ENCODE peak calls at places on chromosomes 11 and 22, in nine cellular contexts. M is tibial nerve; Q is pancreas; O is PC-3; I is fibroblast of lung; A is body of pancreas; B is CD8-positive, alpha-beta T cell; G is mammary epithelial cell; X is ovary. N is an unnamed sample.

GRCh38 chr22:46122511-46122971 is 27.8 kb upstream of the PPARA start:
- DNase-seq in M (peak; percentile 66), O (peak; percentile 69), Q (peak; percentile 93), G (no peak), X (peak; percentile 84), I (peak; percentile 55), B (peak; percentile 39), A (peak; percentile 71), N (peak; percentile 87)

GRCh38 chr11:63923319-63923718 is 6.4 kb upstream of the RCOR2 start:
- DNase-seq in Q (no peak), B (no peak), O (no peak), X (no peak), A (no peak), G (no peak), M (no peak), I (no peak), N (no peak)

GRCh38 chr11:1458340-1459218 is 28.0 kb downstream of the MOB2 start:
- DNase-seq in A (peak; percentile 51), B (no peak), X (peak; percentile 92), I (peak; percentile 80), O (peak; percentile 4), G (no peak), Q (no peak), M (peak; percentile 67), N (peak; percentile 49)

GRCh38 chr22:23033116-23033905 is 37.0 kb upstream of the GNAZ start:
- DNase-seq in O (no peak), G (no peak), X (no peak), I (no peak), M (no peak), B (no peak), A (no peak), Q (no peak), N (no peak)

GRCh38 chr22:20175597-20175900 is 24.7 kb upstream of the CCDC188 start:
- DNase-seq in X (no peak), B (no peak), G (no peak), O (no peak), Q (no peak), I (no peak), M (no peak), A (no peak), N (no peak)

GRCh38 chr11:69292221-69292648 is 1.7 kb upstream of the MYEOV start:
- DNase-seq in A (no peak), Q (peak; percentile 78), M (no peak), O (peak; percentile 47), G (no peak), I (peak; percentile 26), X (no peak), B (peak; percentile 25), N (peak; percentile 67)

GRCh38 chr11:3218483-3219280 is at the start of gene MRGPRG:
- DNase-seq in X (peak; percentile 6), G (no peak), O (no peak), B (no peak), Q (peak; percentile 53), A (no peak), M (no peak), I (no peak), N (no peak)

GRCh38 chr22:36729321-36729720 is 25.8 kb upstream of the CACNG2 start:
- DNase-seq in B (no peak), M (no peak), G (no peak), O (no peak), X (no peak), A (no peak), Q (no peak), I (no peak), N (no peak)

GRCh38 chr11:119339581-119340334 is 925 bp downstream of the C1QTNF5 start:
- DNase-seq in X (peak; percentile 74), A (peak; percentile 69), O (peak; percentile 47), M (no peak), G (no peak), Q (peak; percentile 93), B (no peak), I (peak; percentile 56), N (no peak)

GRCh38 chr11:119337581-119338317 is 2.9 kb downstream of the C1QTNF5 start:
- DNase-seq in B (no peak), Q (no peak), X (no peak), I (peak; percentile 83), G (no peak), O (no peak), A (no peak), M (no peak), N (peak; percentile 56)

GRCh38 chr11:119338318-119338890 is 2.3 kb downstream of the C1QTNF5 start:
- DNase-seq in O (peak; percentile 91), A (peak; percentile 68), I (no peak), Q (no peak), X (peak; percentile 79), M (peak; percentile 52), G (peak; percentile 44), B (peak; percentile 43), N (peak; percentile 60)

GRCh38 chr11:119340335-119341221 is at the start of gene C1QTNF5:
- DNase-seq in A (peak; percentile 78), M (peak; percentile 76), G (no peak), X (peak; percentile 82), Q (no peak), B (no peak), I (peak; percentile 83), O (no peak), N (peak; percentile 42)

DNA sequence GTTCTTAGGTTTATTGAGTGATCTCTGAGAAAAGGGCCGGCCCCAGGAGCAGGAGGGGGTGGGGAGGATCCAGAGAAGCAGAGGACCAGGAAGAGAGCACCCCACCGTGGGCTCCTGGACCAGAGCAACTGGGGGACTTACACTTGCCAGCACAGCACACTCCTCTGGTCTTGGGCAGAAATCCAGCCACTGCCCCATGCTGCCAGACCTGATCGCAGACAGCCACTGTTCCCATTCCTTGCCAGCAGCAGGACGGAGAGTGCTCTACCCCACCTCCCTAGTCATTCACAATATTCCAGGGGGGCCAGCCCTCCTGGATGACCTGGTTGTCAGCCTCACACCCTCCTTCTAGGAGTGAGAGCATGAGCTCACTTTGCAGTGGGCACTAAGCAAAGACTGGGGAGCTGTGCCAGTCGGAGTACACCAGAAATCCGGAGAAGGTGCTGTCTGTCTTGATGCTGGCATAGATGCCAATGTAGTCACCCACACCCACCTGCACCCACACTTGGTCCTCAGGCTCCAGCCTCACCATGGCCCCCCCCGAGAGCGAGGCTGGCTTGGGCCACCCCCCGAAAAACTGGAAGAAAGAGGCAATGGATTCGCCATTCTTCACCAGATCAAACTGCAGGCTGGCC is 1.6 kb downstream of the C1QTNF5 start:
- DNase-seq in I (no peak), X (no peak), M (no peak), O (no peak), G (no peak), A (no peak), B (no peak), Q (no peak), N (no peak)
- H3K4me1 ChIP-seq in I (peaks cover 31% of the 10 kb centered on the region), X (peaks cover 10% of the 10 kb centered on the region), M (peaks cover 49% of the 10 kb centered on the region), O (peaks cover 37% of the 10 kb centered on the region), G (peaks cover 29% of the 10 kb centered on the region), A (peaks cover 52% of the 10 kb centered on the region), B (peaks cover 23% of the 10 kb centered on the region), Q (peaks cover 25% of the 10 kb centered on the region), N (peaks cover 5% of the 10 kb centered on the region)

GRCh38 chr11:100910808-100911207 is 218.8 kb downstream of the PGR start:
- DNase-seq in M (no peak), B (no peak), X (no peak), O (no peak), I (no peak), A (no peak), G (no peak), Q (no peak), N (no peak)
- H3K4me3 ChIP-seq in M (no peak overlapping the region), B (no peak overlapping the region), X (no peak overlapping the region), O (no peak overlapping the region), I (no peak overlapping the region), A (no peak overlapping the region), G (no peak overlapping the region), Q (no peak overlapping the region), N (no peak overlapping the region)

GRCh38 chr11:65315204-65315865 is 669 bp downstream of the CDC42EP2 start:
- DNase-seq in G (peak; percentile 68), X (peak; percentile 86), A (peak; percentile 70), O (peak; percentile 82), B (peak; percentile 56), I (peak; percentile 78), M (peak; percentile 66), Q (peak; percentile 96), N (peak; percentile 86)

GRCh38 chr11:65316311-65316978 is 1.8 kb downstream of the CDC42EP2 start:
- DNase-seq in A (peak; percentile 51), O (peak; percentile 57), Q (no peak), M (peak; percentile 37), I (peak; percentile 99), G (peak; percentile 59), X (peak; percentile 66), B (no peak), N (no peak)

GRCh38 chr11:65316979-65317786 is 2.5 kb downstream of the CDC42EP2 start:
- DNase-seq in G (peak; percentile 79), I (peak; percentile 90), B (no peak), Q (no peak), X (peak; percentile 78), A (peak; percentile 54), M (peak; percentile 56), O (peak; percentile 98), N (no peak)

GRCh38 chr11:65315866-65316233 is 1.2 kb downstream of the CDC42EP2 start:
- DNase-seq in B (no peak), O (peak; percentile 27), I (no peak), Q (no peak), M (no peak), A (no peak), G (peak; percentile 33), X (no peak), N (no peak)

GRCh38 chr11:65314501-65315203 is at the start of gene CDC42EP2:
- DNase-seq in B (peak; percentile 45), I (peak; percentile 85), O (peak; percentile 94), A (peak; percentile 89), G (peak; percentile 82), Q (peak; percentile 97), X (peak; percentile 89), M (peak; percentile 81), N (peak; percentile 73)
- H3K4me1 ChIP-seq in B (peaks cover 15% of the 10 kb centered on the region), I (peaks cover 24% of the 10 kb centered on the region), O (peaks cover 36% of the 10 kb centered on the region), A (peaks cover 41% of the 10 kb centered on the region), G (peaks cover 13% of the 10 kb centered on the region), Q (peaks cover 18% of the 10 kb centered on the region), X (peaks cover 15% of the 10 kb centered on the region), M (peaks cover 4% of the 10 kb centered on the region), N (peaks cover 40% of the 10 kb centered on the region)

GRCh38 chr11:47258317-47258902 is 614 bp downstream of the NR1H3 start:
- DNase-seq in M (no peak), I (no peak), A (no peak), X (peak; percentile 28), G (no peak), B (no peak), O (no peak), Q (no peak), N (no peak)
- H3K4me3 ChIP-seq in M (peak overlapping the region; percentile 29), I (peak overlapping the region; percentile 64), A (no peak overlapping the region), X (peak overlapping the region; percentile 38), G (no peak overlapping the region), B (no peak overlapping the region), O (peak overlapping the region; percentile 38), Q (no peak overlapping the region), N (peak overlapping the region; percentile 48)